ENCODE peak calls at places on chromosomes 13 and 19, in four cellular contexts. One of them, this sample, is unnamed.

GRCh38 chr13:25977216-25977615 is 74.6 kb downstream of the SHISA2 start:
- DNase-seq in heart left ventricle: no peak
- DNase-seq in endothelial cell: peak
- DNase-seq in CD4-positive, alpha-beta T cell: no peak
- DNase-seq in this sample: no peak

GRCh38 chr19:32976223-32976805 is 4.3 kb downstream of the FAAP24 start:
- DNase-seq in heart left ventricle: peak
- DNase-seq in endothelial cell: peak
- DNase-seq in CD4-positive, alpha-beta T cell: peak
- DNase-seq in this sample: peak

GRCh38 chr13:98489446-98490194 is 87.3 kb downstream of the STK24 start:
- DNase-seq in heart left ventricle: no peak
- DNase-seq in endothelial cell: no peak
- DNase-seq in CD4-positive, alpha-beta T cell: no peak
- DNase-seq in this sample: no peak

GRCh38 chr19:18156841-18157464 is 4.0 kb downstream of the PIK3R2 start:
- DNase-seq in heart left ventricle: peak
- DNase-seq in endothelial cell: no peak
- DNase-seq in CD4-positive, alpha-beta T cell: no peak
- DNase-seq in this sample: no peak

GRCh38 chr13:99056381-99057014 is 78.6 kb upstream of the DOCK9 start:
- DNase-seq in heart left ventricle: no peak
- DNase-seq in endothelial cell: no peak
- DNase-seq in CD4-positive, alpha-beta T cell: no peak
- DNase-seq in this sample: no peak

GRCh38 chr19:5707576-5708575 is 12.1 kb downstream of the LONP1 start:
- DNase-seq in heart left ventricle: no peak
- DNase-seq in endothelial cell: no peak
- DNase-seq in CD4-positive, alpha-beta T cell: no peak
- DNase-seq in this sample: no peak

GRCh38 chr19:3712663-3713531 is 4.7 kb downstream of the TJP3 start:
- DNase-seq in heart left ventricle: no peak
- DNase-seq in endothelial cell: no peak
- DNase-seq in CD4-positive, alpha-beta T cell: no peak
- DNase-seq in this sample: no peak

GRCh38 chr13:102556806-102557205 is 40.0 kb upstream of the TPP2 start:
- DNase-seq in heart left ventricle: no peak
- DNase-seq in endothelial cell: no peak
- DNase-seq in CD4-positive, alpha-beta T cell: no peak
- DNase-seq in this sample: no peak

GRCh38 chr13:77466757-77467156 is 68.7 kb upstream of the SCEL start:
- DNase-seq in heart left ventricle: no peak
- DNase-seq in endothelial cell: no peak
- DNase-seq in CD4-positive, alpha-beta T cell: no peak
- DNase-seq in this sample: no peak

GRCh38 chr19:38729653-38730469 is 14.4 kb downstream of the CAPN12 start:
- DNase-seq in heart left ventricle: peak
- DNase-seq in endothelial cell: peak
- DNase-seq in CD4-positive, alpha-beta T cell: peak
- DNase-seq in this sample: peak

GRCh38 chr19:18856385-18857126 is 24.8 kb downstream of the UPF1 start:
- DNase-seq in heart left ventricle: no peak
- DNase-seq in endothelial cell: no peak
- DNase-seq in CD4-positive, alpha-beta T cell: no peak
- DNase-seq in this sample: no peak

GRCh38 chr13:25249001-25249543 is 38.2 kb downstream of the MTMR6 start:
- DNase-seq in heart left ventricle: no peak
- DNase-seq in endothelial cell: no peak
- DNase-seq in CD4-positive, alpha-beta T cell: no peak
- DNase-seq in this sample: no peak

GRCh38 chr19:1856698-1857603 is 6.4 kb downstream of the KLF16 start:
- DNase-seq in heart left ventricle: peak
- DNase-seq in endothelial cell: peak
- DNase-seq in CD4-positive, alpha-beta T cell: no peak
- DNase-seq in this sample: peak

GRCh38 chr19:50843205-50843604 is 9.8 kb upstream of the KLK15 start:
- DNase-seq in heart left ventricle: no peak
- DNase-seq in endothelial cell: no peak
- DNase-seq in CD4-positive, alpha-beta T cell: no peak
- DNase-seq in this sample: no peak

GRCh38 chr13:50483416-50483815 is 360.1 kb downstream of the DLEU7 start:
- DNase-seq in heart left ventricle: no peak
- DNase-seq in endothelial cell: no peak
- DNase-seq in CD4-positive, alpha-beta T cell: no peak
- DNase-seq in this sample: no peak

GRCh38 chr13:93724187-93724586 is 497.6 kb downstream of the GPC6 start:
- DNase-seq in heart left ventricle: no peak
- DNase-seq in endothelial cell: no peak
- DNase-seq in CD4-positive, alpha-beta T cell: no peak
- DNase-seq in this sample: no peak

GRCh38 chr19:5257155-5258045 is 83.2 kb downstream of the PTPRS start:
- DNase-seq in heart left ventricle: no peak
- DNase-seq in endothelial cell: no peak
- DNase-seq in CD4-positive, alpha-beta T cell: no peak
- DNase-seq in this sample: no peak

GRCh38 chr19:18321729-18322091 is 1.2 kb downstream of the LSM4 start:
- DNase-seq in heart left ventricle: no peak
- DNase-seq in endothelial cell: no peak
- DNase-seq in CD4-positive, alpha-beta T cell: no peak
- DNase-seq in this sample: no peak

GRCh38 chr19:15091918-15092753 is 10.1 kb downstream of the OR1I1 start:
- DNase-seq in heart left ventricle: no peak
- DNase-seq in endothelial cell: peak
- DNase-seq in CD4-positive, alpha-beta T cell: peak
- DNase-seq in this sample: peak

GRCh38 chr13:46855664-46856063 is 41.2 kb downstream of the HTR2A start:
- DNase-seq in heart left ventricle: no peak
- DNase-seq in endothelial cell: no peak
- DNase-seq in CD4-positive, alpha-beta T cell: no peak
- DNase-seq in this sample: no peak

GRCh38 chr19:16421982-16422381 is 49.8 kb downstream of the EPS15L1 start:
- DNase-seq in heart left ventricle: no peak
- DNase-seq in endothelial cell: no peak
- DNase-seq in CD4-positive, alpha-beta T cell: no peak
- DNase-seq in this sample: no peak

GRCh38 chr19:40465025-40465780 is at the start of gene BLVRB:
- DNase-seq in heart left ventricle: no peak
- DNase-seq in endothelial cell: no peak
- DNase-seq in CD4-positive, alpha-beta T cell: no peak
- DNase-seq in this sample: peak

GRCh38 chr13:27660511-27660910 is 38.8 kb downstream of the POLR1D start:
- DNase-seq in heart left ventricle: no peak
- DNase-seq in endothelial cell: no peak
- DNase-seq in CD4-positive, alpha-beta T cell: no peak
- DNase-seq in this sample: no peak

GRCh38 chr13:113528101-113528797 is 37.7 kb upstream of the DCUN1D2 start:
- DNase-seq in heart left ventricle: no peak
- DNase-seq in endothelial cell: no peak
- DNase-seq in CD4-positive, alpha-beta T cell: no peak
- DNase-seq in this sample: no peak

GRCh38 chr19:55082023-55082851 is 6.6 kb downstream of the EPS8L1 start:
- DNase-seq in heart left ventricle: no peak
- DNase-seq in endothelial cell: no peak
- DNase-seq in CD4-positive, alpha-beta T cell: no peak
- DNase-seq in this sample: peak

GRCh38 chr13:26693749-26694463 is 66.7 kb downstream of the GPR12 start:
- DNase-seq in heart left ventricle: no peak
- DNase-seq in endothelial cell: no peak
- DNase-seq in CD4-positive, alpha-beta T cell: no peak
- DNase-seq in this sample: no peak

GRCh38 chr19:55303477-55303876 is 19.7 kb downstream of the BRSK1 start:
- DNase-seq in heart left ventricle: no peak
- DNase-seq in endothelial cell: no peak
- DNase-seq in CD4-positive, alpha-beta T cell: no peak
- DNase-seq in this sample: no peak

GRCh38 chr19:38666662-38667448 is 19.4 kb downstream of the ACTN4 start:
- DNase-seq in heart left ventricle: peak
- DNase-seq in endothelial cell: peak
- DNase-seq in CD4-positive, alpha-beta T cell: no peak
- DNase-seq in this sample: no peak

GRCh38 chr13:62300021-62300420 is 884.4 kb upstream of the PCDH20 start:
- DNase-seq in heart left ventricle: no peak
- DNase-seq in endothelial cell: no peak
- DNase-seq in CD4-positive, alpha-beta T cell: no peak
- DNase-seq in this sample: no peak

GRCh38 chr13:35191883-35192282 is 249.8 kb downstream of the NBEA start:
- DNase-seq in heart left ventricle: no peak
- DNase-seq in endothelial cell: no peak
- DNase-seq in CD4-positive, alpha-beta T cell: no peak
- DNase-seq in this sample: no peak

This sample was measured in CD8-positive, alpha-beta memory T cell.